ENCODE peak calls at places on chromosomes 5 and 9, in seven cellular contexts. One of them, this sample, is unnamed.

GRCh38 chr9:121282309-121283071 is 14.5 kb downstream of the GSN start:
- DNase-seq in stimulated activated CD8-positive, alpha-beta memory T cell treated with anti-CD3 and anti-CD28 coated beads, Interleukin-2, amount 100 ng/mL, for 1 hour: no peak
- DNase-seq in OCI-LY7: no peak
- DNase-seq in NCI-H1436: no peak
- DNase-seq in H7: no peak
- DNase-seq in adipocyte: peak
- DNase-seq in head of caudate nucleus: peak
- DNase-seq in this sample: peak

GRCh38 chr9:130073373-130073772 is 19.7 kb downstream of the GPR107 start:
- DNase-seq in head of caudate nucleus: no peak
- DNase-seq in stimulated activated CD8-positive, alpha-beta memory T cell treated with anti-CD3 and anti-CD28 coated beads, Interleukin-2, amount 100 ng/mL, for 1 hour: no peak
- DNase-seq in OCI-LY7: no peak
- DNase-seq in NCI-H1436: no peak
- DNase-seq in H7: peak
- DNase-seq in adipocyte: peak
- DNase-seq in this sample: no peak

GRCh38 chr5:170353011-170353890 is 35.9 kb downstream of the KCNMB1 start:
- DNase-seq in OCI-LY7: no peak
- DNase-seq in H7: peak
- DNase-seq in adipocyte: no peak
- DNase-seq in head of caudate nucleus: no peak
- DNase-seq in stimulated activated CD8-positive, alpha-beta memory T cell treated with anti-CD3 and anti-CD28 coated beads, Interleukin-2, amount 100 ng/mL, for 1 hour: no peak
- DNase-seq in NCI-H1436: no peak
- DNase-seq in this sample: peak

GRCh38 chr5:76086060-76086459 is 2.9 kb downstream of the SV2C start:
- DNase-seq in H7: no peak
- DNase-seq in OCI-LY7: no peak
- DNase-seq in NCI-H1436: no peak
- DNase-seq in head of caudate nucleus: no peak
- DNase-seq in stimulated activated CD8-positive, alpha-beta memory T cell treated with anti-CD3 and anti-CD28 coated beads, Interleukin-2, amount 100 ng/mL, for 1 hour: no peak
- DNase-seq in adipocyte: no peak
- DNase-seq in this sample: no peak

GRCh38 chr9:136527721-136528710 is 17.8 kb downstream of the NOTCH1 start:
- DNase-seq in H7: peak
- DNase-seq in head of caudate nucleus: no peak
- DNase-seq in stimulated activated CD8-positive, alpha-beta memory T cell treated with anti-CD3 and anti-CD28 coated beads, Interleukin-2, amount 100 ng/mL, for 1 hour: no peak
- DNase-seq in adipocyte: peak
- DNase-seq in OCI-LY7: no peak
- DNase-seq in NCI-H1436: no peak
- DNase-seq in this sample: peak

GRCh38 chr9:135718616-135719015 is 16.6 kb downstream of the KCNT1 start:
- DNase-seq in stimulated activated CD8-positive, alpha-beta memory T cell treated with anti-CD3 and anti-CD28 coated beads, Interleukin-2, amount 100 ng/mL, for 1 hour: no peak
- DNase-seq in NCI-H1436: peak
- DNase-seq in H7: no peak
- DNase-seq in head of caudate nucleus: peak
- DNase-seq in OCI-LY7: no peak
- DNase-seq in adipocyte: peak
- DNase-seq in this sample: peak

GRCh38 chr9:69158471-69158870 is 15.6 kb upstream of the TJP2 start:
- DNase-seq in NCI-H1436: no peak
- DNase-seq in stimulated activated CD8-positive, alpha-beta memory T cell treated with anti-CD3 and anti-CD28 coated beads, Interleukin-2, amount 100 ng/mL, for 1 hour: no peak
- DNase-seq in head of caudate nucleus: no peak
- DNase-seq in H7: no peak
- DNase-seq in adipocyte: no peak
- DNase-seq in OCI-LY7: no peak
- DNase-seq in this sample: no peak

GRCh38 chr5:1929108-1929991 is 46.6 kb upstream of the IRX4 start:
- DNase-seq in NCI-H1436: no peak
- DNase-seq in H7: no peak
- DNase-seq in stimulated activated CD8-positive, alpha-beta memory T cell treated with anti-CD3 and anti-CD28 coated beads, Interleukin-2, amount 100 ng/mL, for 1 hour: no peak
- DNase-seq in head of caudate nucleus: no peak
- DNase-seq in OCI-LY7: no peak
- DNase-seq in adipocyte: no peak
- DNase-seq in this sample: no peak

GRCh38 chr5:142110046-142110531 is 1.5 kb downstream of the NDFIP1 start:
- DNase-seq in head of caudate nucleus: no peak
- DNase-seq in OCI-LY7: peak
- DNase-seq in stimulated activated CD8-positive, alpha-beta memory T cell treated with anti-CD3 and anti-CD28 coated beads, Interleukin-2, amount 100 ng/mL, for 1 hour: no peak
- DNase-seq in H7: no peak
- DNase-seq in NCI-H1436: no peak
- DNase-seq in adipocyte: peak
- DNase-seq in this sample: peak

GRCh38 chr9:71245651-71246050 is 124.2 kb upstream of the TRPM3 start:
- DNase-seq in OCI-LY7: no peak
- DNase-seq in head of caudate nucleus: no peak
- DNase-seq in NCI-H1436: no peak
- DNase-seq in adipocyte: no peak
- DNase-seq in H7: no peak
- DNase-seq in stimulated activated CD8-positive, alpha-beta memory T cell treated with anti-CD3 and anti-CD28 coated beads, Interleukin-2, amount 100 ng/mL, for 1 hour: no peak
- DNase-seq in this sample: no peak

GRCh38 chr5:157384971-157385709 is 74.9 kb upstream of the NIPAL4 start:
- DNase-seq in NCI-H1436: no peak
- DNase-seq in stimulated activated CD8-positive, alpha-beta memory T cell treated with anti-CD3 and anti-CD28 coated beads, Interleukin-2, amount 100 ng/mL, for 1 hour: no peak
- DNase-seq in head of caudate nucleus: no peak
- DNase-seq in H7: no peak
- DNase-seq in OCI-LY7: no peak
- DNase-seq in adipocyte: peak
- DNase-seq in this sample: peak

GRCh38 chr5:78809444-78809843 is 160.9 kb upstream of the LHFPL2 start:
- DNase-seq in OCI-LY7: no peak
- DNase-seq in stimulated activated CD8-positive, alpha-beta memory T cell treated with anti-CD3 and anti-CD28 coated beads, Interleukin-2, amount 100 ng/mL, for 1 hour: no peak
- DNase-seq in adipocyte: no peak
- DNase-seq in head of caudate nucleus: no peak
- DNase-seq in NCI-H1436: no peak
- DNase-seq in H7: no peak
- DNase-seq in this sample: no peak

GRCh38 chr5:149200355-149200754 is 59.1 kb downstream of the ABLIM3 start:
- DNase-seq in stimulated activated CD8-positive, alpha-beta memory T cell treated with anti-CD3 and anti-CD28 coated beads, Interleukin-2, amount 100 ng/mL, for 1 hour: no peak
- DNase-seq in OCI-LY7: no peak
- DNase-seq in NCI-H1436: no peak
- DNase-seq in adipocyte: no peak
- DNase-seq in head of caudate nucleus: no peak
- DNase-seq in H7: no peak
- DNase-seq in this sample: no peak

GRCh38 chr5:166722939-166723338 is 1568.5 kb upstream of the WWC1 start:
- DNase-seq in stimulated activated CD8-positive, alpha-beta memory T cell treated with anti-CD3 and anti-CD28 coated beads, Interleukin-2, amount 100 ng/mL, for 1 hour: no peak
- DNase-seq in NCI-H1436: no peak
- DNase-seq in head of caudate nucleus: no peak
- DNase-seq in H7: no peak
- DNase-seq in OCI-LY7: peak
- DNase-seq in adipocyte: no peak
- DNase-seq in this sample: peak

GRCh38 chr5:24059006-24059405 is 551.6 kb downstream of the PRDM9 start:
- DNase-seq in stimulated activated CD8-positive, alpha-beta memory T cell treated with anti-CD3 and anti-CD28 coated beads, Interleukin-2, amount 100 ng/mL, for 1 hour: no peak
- DNase-seq in OCI-LY7: no peak
- DNase-seq in NCI-H1436: no peak
- DNase-seq in adipocyte: no peak
- DNase-seq in H7: no peak
- DNase-seq in head of caudate nucleus: no peak
- DNase-seq in this sample: peak

GRCh38 chr9:135023389-135023788 is 64.1 kb upstream of the OLFM1 start:
- DNase-seq in adipocyte: peak
- DNase-seq in head of caudate nucleus: no peak
- DNase-seq in NCI-H1436: no peak
- DNase-seq in OCI-LY7: no peak
- DNase-seq in H7: no peak
- DNase-seq in stimulated activated CD8-positive, alpha-beta memory T cell treated with anti-CD3 and anti-CD28 coated beads, Interleukin-2, amount 100 ng/mL, for 1 hour: no peak
- DNase-seq in this sample: peak

GRCh38 chr5:44632344-44632743 is 176.4 kb upstream of the MRPS30 start:
- DNase-seq in NCI-H1436: no peak
- DNase-seq in H7: no peak
- DNase-seq in OCI-LY7: no peak
- DNase-seq in stimulated activated CD8-positive, alpha-beta memory T cell treated with anti-CD3 and anti-CD28 coated beads, Interleukin-2, amount 100 ng/mL, for 1 hour: no peak
- DNase-seq in adipocyte: no peak
- DNase-seq in head of caudate nucleus: no peak
- DNase-seq in this sample: no peak

This sample was measured in GM23248.